ENCODE peak calls at places on chromosomes 5 and 9, in four cellular contexts. T, B, W and I are unnamed samples.

GRCh38 chr9:130451509-130452388 is 7.0 kb downstream of the ASS1 start:
- DNase-seq in T (no peak), B (peak; percentile 74), W (no peak), I (peak; percentile 89)

GRCh38 chr9:89996717-89997116 is 391.9 kb downstream of the GADD45G start:
- DNase-seq in T (no peak), B (peak; percentile 44), W (no peak), I (peak; percentile 4)

GRCh38 chr9:126475933-126476555 is 137.7 kb upstream of the LMX1B start:
- DNase-seq in T (no peak), B (no peak), W (no peak), I (no peak)

GRCh38 chr9:114321759-114322158 is 1.1 kb upstream of the ORM1 start:
- DNase-seq in T (no peak), B (no peak), W (no peak), I (no peak)

GRCh38 chr5:87421307-87421706 is 8.6 kb upstream of the CCNH start:
- DNase-seq in T (no peak), B (no peak), W (no peak), I (no peak)

GRCh38 chr9:91433180-91433579 is 9.5 kb upstream of the NFIL3 start:
- DNase-seq in T (peak; percentile 78), B (no peak), W (peak; percentile 84), I (peak; percentile 32)

GRCh38 chr5:139379626-139380449 is 3.3 kb downstream of the SLC23A1 start:
- DNase-seq in T (no peak), B (no peak), W (no peak), I (no peak)

GRCh38 chr5:14250094-14250777 is 107.1 kb downstream of the TRIO start:
- DNase-seq in T (no peak), B (peak; percentile 94), W (no peak), I (no peak)

GRCh38 chr5:100901851-100902341 is 1.2 kb downstream of the ST8SIA4 start:
- DNase-seq in T (no peak), B (no peak), W (peak; percentile 83), I (no peak)

DNA sequence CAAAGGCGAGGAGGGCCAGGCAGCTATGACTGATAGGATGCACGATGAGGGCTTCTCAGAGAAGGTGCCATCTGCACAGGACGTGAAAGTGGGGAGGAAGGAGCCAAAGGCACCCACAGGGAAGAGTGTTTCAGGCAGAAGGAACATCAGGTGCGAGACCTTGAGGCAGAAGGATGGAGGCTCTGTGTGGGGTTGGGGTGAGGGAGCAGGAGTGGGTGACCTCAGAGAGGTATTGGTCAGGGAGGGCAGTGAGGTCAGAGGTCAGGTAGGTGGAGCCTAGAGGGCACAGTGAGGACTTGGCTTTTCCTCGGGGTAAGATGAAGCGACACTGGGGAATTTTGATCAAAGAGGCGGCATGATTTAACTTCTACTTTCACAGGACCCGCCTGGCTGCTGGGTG is 64.7 kb upstream of the XPA start:
- DNase-seq in T (no peak), B (no peak), W (no peak), I (no peak)
- TF ChIP-seq CTCF in T (no peak), B (no peak), W (no peak), I (no peak)

GRCh38 chr5:1944408-1944807 is 61.7 kb upstream of the IRX4 start:
- DNase-seq in T (no peak), B (no peak), W (no peak), I (no peak)

GRCh38 chr5:1939256-1939655 is 56.5 kb upstream of the IRX4 start:
- DNase-seq in T (no peak), B (no peak), W (no peak), I (no peak)

GRCh38 chr5:1943481-1943880 is 60.8 kb upstream of the IRX4 start:
- DNase-seq in T (no peak), B (no peak), W (no peak), I (no peak)

GRCh38 chr5:1942630-1943029 is 59.9 kb upstream of the IRX4 start:
- DNase-seq in T (no peak), B (no peak), W (no peak), I (no peak)

DNA sequence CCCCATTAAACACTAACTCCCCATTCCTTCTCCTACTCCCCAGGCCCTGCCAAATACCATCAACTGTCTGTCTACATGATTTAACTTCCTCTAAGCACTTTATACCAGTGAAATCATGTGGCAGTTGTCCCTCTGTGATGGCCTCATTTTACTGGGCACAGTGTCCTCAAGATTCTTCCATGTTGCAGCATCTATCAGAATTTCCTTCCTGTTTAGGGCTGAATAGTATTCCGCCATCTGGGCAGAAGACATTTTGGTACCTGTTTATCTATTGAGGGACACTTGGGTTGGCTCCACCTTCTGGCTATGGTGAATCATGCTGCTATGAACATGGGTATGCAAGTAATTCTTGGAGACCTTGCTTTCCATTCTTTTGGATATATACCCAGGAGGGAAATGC is 59.4 kb upstream of the IRX4 start:
- DNase-seq in T (no peak), B (no peak), W (no peak), I (no peak)
- TF ChIP-seq CTCF in T (peak; percentile 8), B (no peak), W (no peak), I (no peak)

GRCh38 chr5:173330856-173331206 is 2.6 kb upstream of the STC2 start:
- DNase-seq in T (no peak), B (no peak), W (no peak), I (no peak)

GRCh38 chr5:173327948-173328895 is at the start of gene STC2:
- DNase-seq in T (peak; percentile 95), B (peak; percentile 90), W (peak; percentile 25), I (peak; percentile 97)

GRCh38 chr5:173328896-173329369 is 719 bp upstream of the STC2 start:
- DNase-seq in T (peak; percentile 54), B (peak; percentile 19), W (no peak), I (peak; percentile 76)

GRCh38 chr5:173330151-173330855 is 2.1 kb upstream of the STC2 start:
- DNase-seq in T (no peak), B (no peak), W (no peak), I (no peak)

GRCh38 chr5:173329370-173330150 is 1.3 kb upstream of the STC2 start:
- DNase-seq in T (peak; percentile 50), B (peak; percentile 65), W (no peak), I (peak; percentile 74)
- TF ChIP-seq CTCF in T (no peak), B (peak; percentile 50), W (no peak), I (no peak)

DNA sequence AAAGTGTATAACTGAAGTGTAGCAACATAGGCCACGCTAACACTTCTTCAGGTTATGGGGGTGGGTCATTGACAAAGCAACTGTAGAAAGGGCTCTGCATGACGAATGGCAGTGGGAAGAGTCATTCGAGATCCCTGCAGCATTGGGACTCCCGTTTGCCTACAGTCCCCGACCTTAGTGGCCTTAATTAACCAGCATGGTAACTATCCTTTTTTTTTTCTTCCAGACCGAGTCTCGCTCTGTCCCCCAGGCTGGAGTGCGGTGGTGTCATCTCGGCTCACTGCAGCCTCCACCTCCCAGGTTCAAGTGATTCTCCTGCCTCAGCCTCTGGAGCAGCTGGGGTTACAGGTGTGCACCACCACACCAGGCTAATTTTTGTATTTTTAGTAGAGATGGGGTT is 14.2 kb upstream of the CMBL start:
- DNase-seq in T (no peak), B (no peak), W (no peak), I (no peak)
- TF ChIP-seq CTCF in T (no peak), B (no peak), W (no peak), I (no peak)

GRCh38 chr5:76852716-76853115 is 2.9 kb downstream of the S100Z start:
- DNase-seq in T (no peak), B (no peak), W (no peak), I (no peak)
- TF ChIP-seq CTCF in T (no peak), B (no peak), W (no peak), I (no peak)

DNA sequence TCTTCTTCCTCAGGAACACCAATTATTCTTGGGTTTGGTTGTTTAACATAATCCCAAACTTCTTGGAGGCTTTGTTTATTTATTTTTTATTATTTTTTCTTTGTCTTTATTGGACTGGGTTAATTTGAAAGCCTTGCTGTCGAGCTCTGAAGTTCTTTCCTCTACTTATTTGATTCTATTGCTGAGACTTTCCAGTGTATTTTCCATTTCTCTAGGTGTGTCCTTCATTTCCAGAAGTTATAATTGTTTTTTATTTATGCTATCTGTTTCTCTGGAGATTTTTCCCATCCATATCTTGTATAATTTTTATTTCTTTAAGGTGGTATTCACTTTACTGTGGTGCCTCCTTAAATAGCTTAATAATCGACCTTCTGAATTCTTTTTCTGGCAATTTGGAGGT is 8.8 kb upstream of the RIOK2 start:
- DNase-seq in T (no peak), B (no peak), W (no peak), I (no peak)
- TF ChIP-seq CTCF in T (no peak), B (no peak), W (no peak), I (no peak)